ENCODE peak calls at places on chromosomes 16 and 17, in seven cellular contexts. C, D, F, N, V, O and U are unnamed samples.

GRCh38 chr16:672851-673250 is 2.6 kb upstream of the RHBDL1 start:
- DNase-seq in C (no peak), D (no peak), F (no peak), N (no peak), V (no peak), O (no peak), U (no peak)

GRCh38 chr16:53034306-53034705 is 18.4 kb downstream of the CHD9NB start:
- DNase-seq in C (no peak), D (no peak), F (no peak), N (no peak), V (no peak), O (no peak), U (no peak)

GRCh38 chr17:76953926-76954325 is 85.7 kb downstream of the MGAT5B start:
- DNase-seq in C (no peak), D (no peak), F (no peak), N (no peak), V (no peak), O (no peak), U (no peak)

GRCh38 chr17:7782237-7782636 is 51.8 kb upstream of the KDM6B start:
- DNase-seq in C (no peak), D (no peak), F (no peak), N (peak), V (no peak), O (no peak), U (peak)

GRCh38 chr17:50213026-50214015 is 11.9 kb upstream of the COL1A1 start:
- DNase-seq in C (peak), D (peak), F (peak), N (no peak), V (no peak), O (no peak), U (no peak)

GRCh38 chr17:30954046-30954805 is 16.6 kb upstream of the RNF135 start:
- DNase-seq in C (no peak), D (no peak), F (no peak), N (no peak), V (no peak), O (peak), U (no peak)

GRCh38 chr17:63988741-63989621 is 9.2 kb upstream of the PRR29 start:
- DNase-seq in C (no peak), D (no peak), F (no peak), N (no peak), V (no peak), O (no peak), U (no peak)

GRCh38 chr17:75260679-75261335 is 599 bp downstream of the GGA3 start:
- DNase-seq in C (no peak), D (no peak), F (no peak), N (no peak), V (no peak), O (no peak), U (no peak)

GRCh38 chr17:77388384-77389306 is 247.9 kb downstream of the SEC14L1 start:
- DNase-seq in C (no peak), D (no peak), F (peak), N (no peak), V (no peak), O (no peak), U (no peak)

GRCh38 chr17:72151565-72152391 is 31.0 kb downstream of the SOX9 start:
- DNase-seq in C (peak), D (no peak), F (no peak), N (peak), V (peak), O (peak), U (peak)

GRCh38 chr17:28365487-28365886 is 488 bp upstream of the SEBOX start:
- DNase-seq in C (no peak), D (no peak), F (no peak), N (no peak), V (no peak), O (no peak), U (no peak)

GRCh38 chr16:77993111-77993571 is 29.2 kb upstream of the CLEC3A start:
- DNase-seq in C (no peak), D (no peak), F (peak), N (no peak), V (no peak), O (no peak), U (no peak)

GRCh38 chr17:77815127-77815905 is 143.2 kb upstream of the TNRC6C start:
- DNase-seq in C (no peak), D (no peak), F (no peak), N (no peak), V (no peak), O (no peak), U (no peak)

GRCh38 chr17:44804301-44805061 is 25.6 kb downstream of the GJC1 start:
- DNase-seq in C (no peak), D (no peak), F (peak), N (no peak), V (peak), O (no peak), U (no peak)

GRCh38 chr17:16432017-16432416 is 16.6 kb downstream of the TRPV2 start:
- DNase-seq in C (no peak), D (no peak), F (no peak), N (no peak), V (no peak), O (no peak), U (no peak)

GRCh38 chr17:33696102-33696501 is 403.0 kb upstream of the ASIC2 start:
- DNase-seq in C (no peak), D (no peak), F (no peak), N (no peak), V (no peak), O (no peak), U (no peak)

GRCh38 chr16:9092282-9092962 is 978 bp downstream of the HAPSTR1 start:
- DNase-seq in C (peak), D (peak), F (peak), N (no peak), V (peak), O (peak), U (no peak)